ENCODE peak calls at places on chromosomes 11 and 22, in nine cellular contexts. L is thoracic aorta; C is stimulated activated naive CD8-positive, alpha-beta T cell treated with anti-CD3 and anti-CD28 coated beads, Interleukin-15, Interleukin-2, amounts not matched to agents 100 U/mL and 50 U/mL, for 24 hours; F is Peyer's patch; A is GM13976; X is stimulated activated CD4-positive, alpha-beta T cell treated with anti-CD3 and anti-CD28 coated beads, Interleukin-4, amount 100 ng/mL, for 1 hour; W is HCT116; P is psoas muscle; O is aorta. H is an unnamed sample.
A peak's percentile ranks its signal among the peaks of the same experiment; 100 is the strongest.

GRCh38 chr11:122646549-122647340 is 8.8 kb upstream of the UBASH3B start:
- DNase-seq in L (no peak), C (no peak), F (no peak), A (no peak), X (no peak), W (no peak), P (no peak), O (peak; percentile 5), H (no peak)

GRCh38 chr11:95067828-95068244 is 1.1 kb downstream of the SRSF8 start:
- DNase-seq in L (no peak), C (no peak), F (no peak), A (no peak), X (no peak), W (no peak), P (no peak), O (no peak), H (no peak)

GRCh38 chr11:79241842-79242241 is 199.0 kb downstream of the TENM4 start:
- DNase-seq in L (no peak), C (no peak), F (no peak), A (no peak), X (no peak), W (no peak), P (no peak), O (no peak), H (no peak)

GRCh38 chr11:21472256-21472655 is 720.6 kb upstream of the ANO5 start:
- DNase-seq in L (no peak), C (no peak), F (no peak), A (no peak), X (no peak), W (no peak), P (no peak), O (no peak), H (no peak)

GRCh38 chr11:3626250-3626960 is 15.4 kb downstream of the ART5 start:
- DNase-seq in L (no peak), C (peak; percentile 13), F (no peak), A (no peak), X (no peak), W (no peak), P (peak; percentile 65), O (peak; percentile 79), H (peak; percentile 25)

GRCh38 chr11:57453543-57454177 is 6.7 kb upstream of the RTN4RL2 start:
- DNase-seq in L (no peak), C (no peak), F (no peak), A (no peak), X (no peak), W (no peak), P (no peak), O (no peak), H (no peak)

GRCh38 chr11:25734592-25735211 is 597.2 kb upstream of the ANO3 start:
- DNase-seq in L (no peak), C (no peak), F (no peak), A (no peak), X (no peak), W (no peak), P (no peak), O (no peak), H (no peak)

GRCh38 chr11:75429902-75430691 is 2.9 kb downstream of the KLHL35 start:
- DNase-seq in L (no peak), C (peak; percentile 66), F (peak; percentile 83), A (peak; percentile 83), X (peak; percentile 66), W (no peak), P (peak; percentile 74), O (peak; percentile 91), H (peak; percentile 62)

GRCh38 chr22:50550395-50550794 is 4.7 kb downstream of the KLHDC7B start:
- DNase-seq in L (no peak), C (no peak), F (no peak), A (no peak), X (no peak), W (no peak), P (no peak), O (no peak), H (no peak)

GRCh38 chr11:26510201-26510600 is 61.9 kb downstream of the MUC15 start:
- DNase-seq in L (no peak), C (no peak), F (no peak), A (no peak), X (no peak), W (no peak), P (no peak), O (no peak), H (no peak)